ENCODE peak calls at places on chromosomes 3 and 15, in ten cellular contexts. O, P, X, W, T, Z, B, Y, A and J are unnamed samples.

GRCh38 chr3:10883478-10884234 is 67.6 kb downstream of the SLC6A11 start:
- DNase-seq in P (peak), X (peak), W (no peak), Y (no peak), A (no peak), T (no peak), O (no peak), Z (no peak), B (no peak), J (peak)

GRCh38 chr3:188165596-188165995 is 11.6 kb downstream of the LPP start:
- DNase-seq in Z (peak), O (no peak), W (peak), X (no peak), B (no peak), Y (no peak), P (no peak), T (no peak), A (no peak), J (no peak)

GRCh38 chr3:67809370-67809935 is 155.0 kb upstream of the SUCLG2 start:
- DNase-seq in X (no peak), B (no peak), A (no peak), W (no peak), P (no peak), Z (no peak), O (no peak), T (no peak), Y (no peak), J (no peak)

GRCh38 chr3:96966181-96966929 is 152.0 kb downstream of the EPHA6 start:
- DNase-seq in Z (no peak), A (no peak), B (no peak), O (no peak), T (no peak), X (no peak), W (no peak), P (no peak), Y (no peak), J (no peak)

GRCh38 chr15:100189319-100189718 is 152.5 kb downstream of the ADAMTS17 start:
- DNase-seq in W (peak), T (no peak), A (no peak), Y (no peak), P (no peak), Z (no peak), B (no peak), X (no peak), O (no peak), J (no peak)

GRCh38 chr15:57732526-57733331 is 26.2 kb downstream of the POLR2M start:
- DNase-seq in O (no peak), Z (peak), P (peak), A (peak), B (peak), T (peak), W (peak), Y (peak), X (peak), J (peak)

GRCh38 chr15:70437882-70438331 is 325.5 kb downstream of the UACA start:
- DNase-seq in T (no peak), Z (peak), Y (no peak), B (no peak), A (no peak), P (no peak), X (no peak), W (no peak), O (no peak), J (no peak)

GRCh38 chr3:175346573-175347356 is 487.6 kb downstream of the NAALADL2 start:
- DNase-seq in W (no peak), X (no peak), B (no peak), Z (peak), T (no peak), A (no peak), Y (peak), P (no peak), O (peak), J (no peak)

GRCh38 chr3:115930922-115931321 is 307.6 kb downstream of the GAP43 start:
- DNase-seq in P (no peak), O (no peak), W (no peak), Y (no peak), A (no peak), T (no peak), X (no peak), B (no peak), Z (no peak), J (no peak)

GRCh38 chr15:91151781-91152563 is 51.9 kb downstream of the SV2B start:
- DNase-seq in P (no peak), W (no peak), X (no peak), O (no peak), Y (no peak), Z (no peak), A (no peak), T (no peak), B (no peak), J (no peak)